ENCODE peak calls at places on chromosomes 13 and 19, in five cellular contexts. One of them, this sample, is unnamed.

GRCh38 chr13:110869231-110869804 is 45.6 kb downstream of the ANKRD10 start:
- DNase-seq in astrocyte of the cerebellum: no peak
- DNase-seq in BJ: no peak
- DNase-seq in heart right ventricle: peak
- DNase-seq in choroid plexus epithelial cell: no peak
- DNase-seq in this sample: no peak

GRCh38 chr13:36801035-36801434 is 18.0 kb upstream of the RFXAP start:
- DNase-seq in astrocyte of the cerebellum: no peak
- DNase-seq in BJ: no peak
- DNase-seq in heart right ventricle: no peak
- DNase-seq in choroid plexus epithelial cell: no peak
- DNase-seq in this sample: no peak

GRCh38 chr19:5332501-5332900 is 8.1 kb downstream of the PTPRS start:
- DNase-seq in astrocyte of the cerebellum: no peak
- DNase-seq in BJ: no peak
- DNase-seq in heart right ventricle: no peak
- DNase-seq in choroid plexus epithelial cell: no peak
- DNase-seq in this sample: no peak

GRCh38 chr13:98214008-98214643 is 37.1 kb upstream of the RNF113B start:
- DNase-seq in astrocyte of the cerebellum: no peak
- DNase-seq in BJ: peak
- DNase-seq in heart right ventricle: peak
- DNase-seq in choroid plexus epithelial cell: peak
- DNase-seq in this sample: no peak

GRCh38 chr19:10118960-10119359 is 739 bp downstream of the EIF3G start:
- DNase-seq in astrocyte of the cerebellum: no peak
- DNase-seq in BJ: no peak
- DNase-seq in heart right ventricle: no peak
- DNase-seq in choroid plexus epithelial cell: no peak
- DNase-seq in this sample: no peak

GRCh38 chr19:55699221-55699620 is 24.2 kb downstream of the EPN1 start:
- DNase-seq in astrocyte of the cerebellum: no peak
- DNase-seq in BJ: no peak
- DNase-seq in heart right ventricle: no peak
- DNase-seq in choroid plexus epithelial cell: no peak
- DNase-seq in this sample: no peak

GRCh38 chr19:27776020-27776419 is 1436.9 kb downstream of the UQCRFS1 start:
- DNase-seq in astrocyte of the cerebellum: no peak
- DNase-seq in BJ: no peak
- DNase-seq in heart right ventricle: no peak
- DNase-seq in choroid plexus epithelial cell: peak
- DNase-seq in this sample: peak

GRCh38 chr19:15432018-15432494 is 13.3 kb upstream of the AKAP8L start:
- DNase-seq in astrocyte of the cerebellum: no peak
- DNase-seq in BJ: no peak
- DNase-seq in heart right ventricle: no peak
- DNase-seq in choroid plexus epithelial cell: no peak
- DNase-seq in this sample: peak

GRCh38 chr13:39870197-39870746 is 214.8 kb downstream of the COG6 start:
- DNase-seq in astrocyte of the cerebellum: no peak
- DNase-seq in BJ: no peak
- DNase-seq in heart right ventricle: no peak
- DNase-seq in choroid plexus epithelial cell: no peak
- DNase-seq in this sample: no peak

GRCh38 chr19:35344511-35345031 is 3.1 kb upstream of the FFAR1 start:
- DNase-seq in astrocyte of the cerebellum: no peak
- DNase-seq in BJ: no peak
- DNase-seq in heart right ventricle: no peak
- DNase-seq in choroid plexus epithelial cell: no peak
- DNase-seq in this sample: no peak

GRCh38 chr19:53647350-53647749 is 15.6 kb downstream of the DPRX start:
- DNase-seq in astrocyte of the cerebellum: no peak
- DNase-seq in BJ: no peak
- DNase-seq in heart right ventricle: no peak
- DNase-seq in choroid plexus epithelial cell: no peak
- DNase-seq in this sample: no peak

GRCh38 chr19:41926861-41927809 is 1.1 kb downstream of the ERFL start:
- DNase-seq in astrocyte of the cerebellum: no peak
- DNase-seq in BJ: no peak
- DNase-seq in heart right ventricle: no peak
- DNase-seq in choroid plexus epithelial cell: no peak
- DNase-seq in this sample: no peak

GRCh38 chr13:21240586-21240985 is 64.1 kb downstream of the MRPL57 start:
- DNase-seq in astrocyte of the cerebellum: no peak
- DNase-seq in BJ: peak
- DNase-seq in heart right ventricle: no peak
- DNase-seq in choroid plexus epithelial cell: peak
- DNase-seq in this sample: no peak

GRCh38 chr19:5340637-5341447 is at the start of gene PTPRS:
- DNase-seq in astrocyte of the cerebellum: peak
- DNase-seq in BJ: no peak
- DNase-seq in heart right ventricle: peak
- DNase-seq in choroid plexus epithelial cell: peak
- DNase-seq in this sample: peak

GRCh38 chr19:44657211-44657921 is 13.7 kb downstream of the PVR start:
- DNase-seq in astrocyte of the cerebellum: no peak
- DNase-seq in BJ: no peak
- DNase-seq in heart right ventricle: peak
- DNase-seq in choroid plexus epithelial cell: peak
- DNase-seq in this sample: peak

GRCh38 chr13:105937451-105937850 is 598.0 kb downstream of the EFNB2 start:
- DNase-seq in astrocyte of the cerebellum: no peak
- DNase-seq in BJ: peak
- DNase-seq in heart right ventricle: no peak
- DNase-seq in choroid plexus epithelial cell: no peak
- DNase-seq in this sample: no peak

GRCh38 chr13:25085125-25085742 is 10.7 kb upstream of the PABPC3 start:
- DNase-seq in astrocyte of the cerebellum: peak
- DNase-seq in BJ: no peak
- DNase-seq in heart right ventricle: no peak
- DNase-seq in choroid plexus epithelial cell: peak
- DNase-seq in this sample: peak

GRCh38 chr13:20824762-20825161 is 51.0 kb upstream of the EEF1AKMT1 start:
- DNase-seq in astrocyte of the cerebellum: no peak
- DNase-seq in BJ: no peak
- DNase-seq in heart right ventricle: no peak
- DNase-seq in choroid plexus epithelial cell: peak
- DNase-seq in this sample: no peak

GRCh38 chr13:110341445-110342247 is 34.6 kb downstream of the COL4A2 start:
- DNase-seq in astrocyte of the cerebellum: no peak
- DNase-seq in BJ: no peak
- DNase-seq in heart right ventricle: peak
- DNase-seq in choroid plexus epithelial cell: peak
- DNase-seq in this sample: no peak

GRCh38 chr19:5691205-5691929 is 1.3 kb downstream of the RPL36 start:
- DNase-seq in astrocyte of the cerebellum: no peak
- DNase-seq in BJ: no peak
- DNase-seq in heart right ventricle: peak
- DNase-seq in choroid plexus epithelial cell: peak
- DNase-seq in this sample: peak

DNA sequence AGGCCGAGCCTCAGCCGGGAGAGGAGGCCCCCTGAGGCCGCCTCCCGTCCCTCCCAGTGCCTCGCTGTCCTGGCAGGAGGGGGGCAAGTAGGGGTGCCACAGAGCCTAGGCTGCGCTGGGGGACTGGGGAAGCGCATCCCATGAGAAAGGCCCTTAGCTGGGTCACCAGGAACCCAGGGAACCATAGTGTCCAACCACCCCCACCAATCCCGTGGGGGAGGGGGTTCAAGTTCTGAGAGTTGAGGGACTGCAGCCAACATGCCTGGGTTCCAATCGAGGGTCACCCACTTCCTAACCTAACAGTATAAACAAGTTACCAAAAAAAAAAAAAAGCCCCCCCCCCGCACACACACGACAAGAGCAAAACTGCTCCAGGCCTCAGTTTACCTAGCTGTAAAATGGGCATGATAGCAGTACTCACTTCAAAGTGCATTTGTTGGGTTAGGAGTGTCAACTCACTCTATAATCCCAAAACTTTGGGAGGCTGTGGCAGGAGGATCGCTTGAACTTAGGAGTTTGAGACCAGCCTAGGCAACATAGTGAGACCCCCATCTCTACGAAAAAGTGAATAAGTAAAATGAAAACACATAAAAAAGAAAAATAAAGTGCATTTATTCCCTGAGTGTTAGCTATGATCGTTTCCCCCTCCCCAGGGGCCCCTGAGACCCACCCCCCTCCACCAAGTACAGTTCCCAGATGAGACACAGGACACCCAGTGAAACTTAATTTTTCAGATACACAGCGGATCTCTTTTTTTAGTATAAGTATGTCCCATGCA is 28.8 kb upstream of the NANOS3 start:
- DNase-seq in astrocyte of the cerebellum: no peak
- DNase-seq in BJ: no peak
- DNase-seq in heart right ventricle: no peak
- DNase-seq in choroid plexus epithelial cell: no peak
- DNase-seq in this sample: no peak
- TF ChIP-seq CTCF in astrocyte of the cerebellum: no peak
- TF ChIP-seq CTCF in BJ: no peak
- TF ChIP-seq CTCF in heart right ventricle: no peak
- TF ChIP-seq CTCF in choroid plexus epithelial cell: no peak
- TF ChIP-seq CTCF in this sample: no peak

DNA sequence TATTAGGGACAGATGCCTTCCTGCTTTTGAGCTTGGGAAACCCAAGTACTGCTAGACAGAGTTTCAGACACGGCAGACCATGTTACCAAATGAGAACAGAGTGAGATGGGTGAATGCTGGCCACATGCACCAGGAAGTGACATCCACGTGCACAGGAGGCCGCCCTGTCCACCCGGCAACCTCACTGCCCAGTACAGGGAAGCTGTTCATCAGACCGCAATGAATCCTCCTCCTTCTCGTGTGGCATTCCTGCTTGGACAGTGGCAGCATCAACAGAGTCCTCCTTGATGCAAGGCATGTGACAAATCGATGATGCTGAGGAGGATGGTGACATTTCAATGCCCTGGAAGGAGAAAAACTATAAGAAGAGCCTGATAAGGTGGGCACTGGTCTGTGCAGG is 191.0 kb upstream of the SOX1 start:
- DNase-seq in astrocyte of the cerebellum: no peak
- DNase-seq in BJ: no peak
- DNase-seq in heart right ventricle: no peak
- DNase-seq in choroid plexus epithelial cell: no peak
- DNase-seq in this sample: no peak
- TF ChIP-seq CTCF in astrocyte of the cerebellum: no peak
- TF ChIP-seq CTCF in BJ: no peak
- TF ChIP-seq CTCF in heart right ventricle: no peak
- TF ChIP-seq CTCF in choroid plexus epithelial cell: no peak
- TF ChIP-seq CTCF in this sample: no peak

DNA sequence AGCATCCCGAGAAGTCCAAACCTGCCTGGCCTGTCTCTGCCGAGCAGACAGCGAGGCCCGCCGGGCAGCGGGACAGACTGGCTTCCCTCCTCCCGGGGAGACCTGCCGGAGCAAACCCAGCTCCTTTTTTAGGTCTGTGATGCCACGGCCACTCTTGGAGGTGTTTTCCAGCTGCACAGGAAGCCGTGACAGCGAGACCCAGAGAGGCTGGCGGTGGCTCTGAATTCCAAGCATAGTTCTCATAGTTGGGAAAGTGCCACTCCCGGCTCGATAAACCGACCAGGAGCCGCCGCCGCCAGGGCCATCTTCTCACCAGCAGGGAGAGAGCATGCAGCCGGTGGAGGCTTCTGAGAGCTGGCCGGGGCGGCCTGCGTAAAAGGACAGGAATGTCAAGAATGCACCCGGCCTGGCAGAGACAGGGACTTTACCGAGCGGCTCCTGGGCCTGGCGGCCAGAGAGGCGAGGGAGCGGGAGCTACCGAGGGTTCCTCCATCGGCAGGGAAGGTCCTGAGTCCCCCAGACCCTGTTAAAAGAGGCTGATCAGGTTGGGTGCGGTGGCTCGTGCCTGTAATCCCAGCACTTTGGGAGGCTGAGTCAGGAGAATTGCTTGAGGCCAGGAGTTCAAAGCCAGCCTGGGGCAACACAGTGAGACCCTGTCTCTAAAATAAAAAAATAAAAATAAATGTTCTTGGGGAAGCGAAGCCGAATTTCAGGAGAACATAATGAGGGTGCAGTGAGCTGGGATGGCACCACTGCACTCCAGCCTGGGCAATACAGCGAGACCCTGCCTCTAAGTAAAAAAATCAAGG is 64.9 kb downstream of the GADD45B start:
- DNase-seq in astrocyte of the cerebellum: peak
- DNase-seq in BJ: peak
- DNase-seq in heart right ventricle: peak
- DNase-seq in choroid plexus epithelial cell: peak
- DNase-seq in this sample: no peak
- TF ChIP-seq CTCF in astrocyte of the cerebellum: peak
- TF ChIP-seq CTCF in BJ: peak
- TF ChIP-seq CTCF in heart right ventricle: peak
- TF ChIP-seq CTCF in choroid plexus epithelial cell: peak
- TF ChIP-seq CTCF in this sample: no peak

DNA sequence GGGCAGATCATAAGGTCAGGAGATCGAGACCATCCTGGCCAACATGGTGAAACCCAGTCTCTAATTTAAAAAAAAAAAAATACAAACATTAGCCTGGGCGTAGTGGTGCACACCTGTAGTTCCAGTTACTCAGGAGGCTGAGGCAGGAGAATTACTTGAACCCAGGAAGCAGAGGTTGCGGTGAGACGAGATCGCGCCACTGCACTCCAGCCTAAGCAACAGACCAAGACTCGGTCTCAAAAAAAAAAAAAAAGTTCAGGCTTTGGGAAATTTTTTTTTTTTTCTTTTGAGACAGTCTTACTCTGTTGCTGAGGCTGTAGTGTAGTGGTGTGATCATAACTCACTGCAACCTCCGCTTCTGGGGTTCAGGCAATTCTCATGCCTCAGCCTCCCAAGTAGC is 14.7 kb downstream of the LSM14A start:
- DNase-seq in astrocyte of the cerebellum: no peak
- DNase-seq in BJ: no peak
- DNase-seq in heart right ventricle: no peak
- DNase-seq in choroid plexus epithelial cell: no peak
- DNase-seq in this sample: no peak
- TF ChIP-seq CTCF in astrocyte of the cerebellum: no peak
- TF ChIP-seq CTCF in BJ: no peak
- TF ChIP-seq CTCF in heart right ventricle: no peak
- TF ChIP-seq CTCF in choroid plexus epithelial cell: no peak
- TF ChIP-seq CTCF in this sample: no peak